ENCODE peak calls at places on chromosomes 16 and 17, in eight cellular contexts. A is A172; V is adrenal gland; E is cortex of kidney; L is NCI-H774; Z is skeletal muscle cell; R is stimulated activated effector memory CD8-positive, alpha-beta T cell treated with anti-CD3 and anti-CD28 coated beads, Interleukin-12 subunit alpha, Interleukin-12 subunit beta, amount 100 ng/mL, for 72 hours; J is Calu3. I is an unnamed sample.

GRCh38 chr17:32484628-32485027 is 2.2 kb upstream of the CDK5R1 start:
- DNase-seq in J (no peak), V (no peak), R (no peak), E (no peak), L (no peak), A (no peak), Z (no peak), I (no peak)

GRCh38 chr17:73480740-73481139 is 163.5 kb downstream of the SDK2 start:
- DNase-seq in R (no peak), J (no peak), L (no peak), E (no peak), A (peak; percentile 44), V (no peak), Z (no peak), I (no peak)

GRCh38 chr17:61426482-61427304 is 25.5 kb upstream of the TBX4 start:
- DNase-seq in E (no peak), A (peak; percentile 96), J (no peak), Z (no peak), R (no peak), V (no peak), L (no peak), I (no peak)

GRCh38 chr16:12062343-12063003 is 85.9 kb downstream of the SNX29 start:
- DNase-seq in E (no peak), Z (peak; percentile 41), A (peak; percentile 90), L (no peak), J (peak; percentile 27), V (peak; percentile 69), R (no peak), I (peak; percentile 44)

GRCh38 chr16:68265078-68265925 is 976 bp downstream of the SLC7A6 start:
- DNase-seq in J (peak; percentile 51), R (peak; percentile 63), Z (no peak), E (no peak), A (peak; percentile 80), L (no peak), V (peak; percentile 89), I (peak; percentile 45)

GRCh38 chr16:55437627-55438026 is 41.4 kb upstream of the MMP2 start:
- DNase-seq in A (no peak), L (no peak), R (no peak), Z (peak; percentile 0), E (no peak), V (no peak), J (no peak), I (no peak)

GRCh38 chr17:194844-195602 is 13.6 kb upstream of the DOC2B start:
- DNase-seq in L (no peak), Z (no peak), V (no peak), J (no peak), A (no peak), R (no peak), E (no peak), I (no peak)

GRCh38 chr17:40963838-40964237 is 2.9 kb downstream of the KRT39 start:
- DNase-seq in L (no peak), V (no peak), E (no peak), J (no peak), A (peak; percentile 41), R (no peak), Z (no peak), I (no peak)

GRCh38 chr16:51651061-51651466 is 500.0 kb upstream of the SALL1 start:
- DNase-seq in V (no peak), Z (no peak), A (no peak), J (no peak), L (no peak), E (no peak), R (no peak), I (no peak)

GRCh38 chr17:28908640-28909098 is 5.8 kb upstream of the DHRS13 start:
- DNase-seq in R (no peak), V (peak; percentile 70), L (no peak), Z (peak; percentile 36), A (peak; percentile 65), J (no peak), E (no peak), I (no peak)

GRCh38 chr16:81480856-81481821 is 36.5 kb downstream of the CMIP start:
- DNase-seq in A (peak; percentile 83), E (no peak), Z (no peak), V (peak; percentile 74), J (no peak), L (no peak), R (peak; percentile 62), I (no peak)

GRCh38 chr17:50397919-50398285 is 579 bp upstream of the LRRC59 start:
- DNase-seq in E (no peak), J (no peak), R (no peak), L (no peak), A (no peak), V (no peak), Z (no peak), I (no peak)

GRCh38 chr16:8826278-8826879 is 28.7 kb downstream of the PMM2 start:
- DNase-seq in E (no peak), R (no peak), A (no peak), J (no peak), V (no peak), Z (no peak), L (no peak), I (no peak)

GRCh38 chr17:40072481-40073346 is 9.9 kb downstream of the THRA start:
- DNase-seq in V (no peak), J (peak; percentile 81), E (no peak), Z (no peak), L (no peak), R (no peak), A (no peak), I (no peak)

GRCh38 chr17:19354123-19354522 is 8.4 kb downstream of the B9D1 start:
- DNase-seq in V (no peak), E (no peak), Z (peak; percentile 60), L (no peak), A (peak; percentile 96), J (no peak), R (no peak), I (peak; percentile 52)

I was measured in kidney epithelial cell.